ENCODE peak calls at places on chromosomes 12 and 14, in five cellular contexts. One of them, this sample, is unnamed. For H3K9me3 and H3K27me3, the result is how much of the 10 kb centered on the place peaks cover.

GRCh38 chr12:57836442-57837375 is 9.8 kb downstream of the CTDSP2 start:
- DNase-seq in CD4-positive, alpha-beta memory T cell: peak
- DNase-seq in prostate gland: peak
- DNase-seq in aorta: peak
- DNase-seq in adrenal gland: peak
- DNase-seq in this sample: peak

GRCh38 chr14:80575763-80576162 is 364.5 kb upstream of the DIO2 start:
- DNase-seq in prostate gland: no peak
- DNase-seq in aorta: no peak
- DNase-seq in adrenal gland: no peak
- DNase-seq in CD4-positive, alpha-beta memory T cell: no peak
- DNase-seq in this sample: no peak

GRCh38 chr12:124734224-124734788 is 129.4 kb downstream of the SCARB1 start:
- DNase-seq in adrenal gland: no peak
- DNase-seq in prostate gland: no peak
- DNase-seq in CD4-positive, alpha-beta memory T cell: no peak
- DNase-seq in aorta: no peak
- DNase-seq in this sample: no peak

GRCh38 chr12:28378749-28379148 is 188.5 kb downstream of the CCDC91 start:
- DNase-seq in aorta: no peak
- DNase-seq in CD4-positive, alpha-beta memory T cell: no peak
- DNase-seq in prostate gland: peak
- DNase-seq in adrenal gland: no peak
- DNase-seq in this sample: no peak

GRCh38 chr12:132494294-132495164 is 4.6 kb downstream of the FBRSL1 start:
- DNase-seq in adrenal gland: peak
- DNase-seq in CD4-positive, alpha-beta memory T cell: no peak
- DNase-seq in prostate gland: peak
- DNase-seq in aorta: no peak
- DNase-seq in this sample: no peak

GRCh38 chr12:57534991-57535543 is 11.9 kb downstream of the DCTN2 start:
- DNase-seq in prostate gland: no peak
- DNase-seq in aorta: no peak
- DNase-seq in CD4-positive, alpha-beta memory T cell: no peak
- DNase-seq in adrenal gland: no peak
- DNase-seq in this sample: no peak

GRCh38 chr12:124588689-124589318 is 21.4 kb upstream of the NCOR2 start:
- DNase-seq in CD4-positive, alpha-beta memory T cell: no peak
- DNase-seq in aorta: no peak
- DNase-seq in prostate gland: no peak
- DNase-seq in adrenal gland: peak
- DNase-seq in this sample: no peak

GRCh38 chr12:11621797-11622423 is 27.6 kb upstream of the ETV6 start:
- DNase-seq in adrenal gland: no peak
- DNase-seq in CD4-positive, alpha-beta memory T cell: peak
- DNase-seq in aorta: no peak
- DNase-seq in prostate gland: no peak
- DNase-seq in this sample: peak

GRCh38 chr14:92546347-92547053 is 32.9 kb downstream of the RIN3 start:
- DNase-seq in adrenal gland: no peak
- DNase-seq in prostate gland: no peak
- DNase-seq in CD4-positive, alpha-beta memory T cell: no peak
- DNase-seq in aorta: peak
- DNase-seq in this sample: no peak

GRCh38 chr12:65537978-65538377 is 259.5 kb downstream of the MSRB3 start:
- DNase-seq in aorta: no peak
- DNase-seq in prostate gland: no peak
- DNase-seq in CD4-positive, alpha-beta memory T cell: no peak
- DNase-seq in adrenal gland: no peak
- DNase-seq in this sample: no peak

GRCh38 chr14:60651051-60651935 is 2.0 kb upstream of the SIX1 start:
- DNase-seq in prostate gland: no peak
- DNase-seq in aorta: no peak
- DNase-seq in CD4-positive, alpha-beta memory T cell: no peak
- DNase-seq in adrenal gland: no peak
- DNase-seq in this sample: no peak

GRCh38 chr12:25130741-25131188 is 64.2 kb downstream of the DNAI7 start:
- DNase-seq in adrenal gland: no peak
- DNase-seq in prostate gland: no peak
- DNase-seq in CD4-positive, alpha-beta memory T cell: peak
- DNase-seq in aorta: no peak
- DNase-seq in this sample: no peak

GRCh38 chr12:92384571-92384970 is 238.9 kb upstream of the BTG1 start:
- DNase-seq in aorta: no peak
- DNase-seq in adrenal gland: no peak
- DNase-seq in prostate gland: no peak
- DNase-seq in CD4-positive, alpha-beta memory T cell: no peak
- DNase-seq in this sample: no peak

GRCh38 chr14:68807148-68807600 is 14.3 kb upstream of the ZFP36L1 start:
- DNase-seq in prostate gland: peak
- DNase-seq in CD4-positive, alpha-beta memory T cell: no peak
- DNase-seq in aorta: no peak
- DNase-seq in adrenal gland: no peak
- DNase-seq in this sample: no peak

GRCh38 chr14:75675265-75675960 is 14.4 kb downstream of the TTLL5 start:
- DNase-seq in adrenal gland: no peak
- DNase-seq in aorta: no peak
- DNase-seq in CD4-positive, alpha-beta memory T cell: no peak
- DNase-seq in prostate gland: no peak
- DNase-seq in this sample: no peak

GRCh38 chr14:95505030-95505589 is 11.3 kb downstream of the SYNE3 start:
- DNase-seq in CD4-positive, alpha-beta memory T cell: no peak
- DNase-seq in adrenal gland: no peak
- DNase-seq in aorta: peak
- DNase-seq in prostate gland: no peak
- DNase-seq in this sample: no peak

GRCh38 chr14:95508377-95508776 is 8.1 kb downstream of the SYNE3 start:
- DNase-seq in prostate gland: no peak
- DNase-seq in CD4-positive, alpha-beta memory T cell: no peak
- DNase-seq in adrenal gland: no peak
- DNase-seq in aorta: no peak
- DNase-seq in this sample: no peak

GRCh38 chr14:95509512-95509911 is 6.9 kb downstream of the SYNE3 start:
- DNase-seq in adrenal gland: no peak
- DNase-seq in prostate gland: no peak
- DNase-seq in CD4-positive, alpha-beta memory T cell: no peak
- DNase-seq in aorta: no peak
- DNase-seq in this sample: no peak

GRCh38 chr14:95507174-95507573 is 9.3 kb downstream of the SYNE3 start:
- DNase-seq in adrenal gland: peak
- DNase-seq in aorta: peak
- DNase-seq in CD4-positive, alpha-beta memory T cell: no peak
- DNase-seq in prostate gland: peak
- DNase-seq in this sample: no peak

DNA sequence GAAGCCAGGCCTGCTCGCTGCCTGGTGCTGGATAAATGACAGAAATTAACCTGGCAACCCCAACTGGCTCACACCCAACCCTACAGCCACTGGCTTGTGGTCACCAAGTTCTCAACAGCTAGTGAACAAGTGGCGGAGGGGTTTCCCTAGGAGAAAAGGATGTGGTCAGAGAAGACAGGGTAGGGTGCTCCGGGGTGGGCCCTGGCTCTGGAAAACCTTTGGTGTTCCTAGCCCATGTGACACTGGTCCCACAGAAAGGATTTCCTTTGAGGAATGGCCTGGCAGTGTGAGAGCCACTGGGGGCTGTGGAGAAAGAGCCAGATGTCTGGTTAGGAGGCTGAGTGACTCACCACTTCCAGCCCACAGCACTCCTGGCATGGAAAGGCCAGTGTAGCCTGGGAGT is 8.7 kb downstream of the SYNE3 start:
- DNase-seq in CD4-positive, alpha-beta memory T cell: no peak
- DNase-seq in adrenal gland: no peak
- DNase-seq in aorta: no peak
- DNase-seq in prostate gland: no peak
- DNase-seq in this sample: no peak
- H3K27ac ChIP-seq in CD4-positive, alpha-beta memory T cell: peak
- H3K27ac ChIP-seq in adrenal gland: peak
- H3K27ac ChIP-seq in aorta: peak
- H3K27ac ChIP-seq in prostate gland: no peak
- H3K27ac ChIP-seq in this sample: no peak

GRCh38 chr14:97824218-97824617 is 1027.0 kb downstream of the VRK1 start:
- DNase-seq in aorta: no peak
- DNase-seq in adrenal gland: no peak
- DNase-seq in CD4-positive, alpha-beta memory T cell: no peak
- DNase-seq in prostate gland: no peak
- DNase-seq in this sample: no peak
- H3K9me3 ChIP-seq in aorta: under half
- H3K9me3 ChIP-seq in adrenal gland: under half
- H3K9me3 ChIP-seq in CD4-positive, alpha-beta memory T cell: under half
- H3K9me3 ChIP-seq in prostate gland: under half
- H3K9me3 ChIP-seq in this sample: under half

GRCh38 chr12:75589801-75590200 is 78.4 kb upstream of the KRR1 start:
- DNase-seq in CD4-positive, alpha-beta memory T cell: no peak
- DNase-seq in prostate gland: no peak
- DNase-seq in aorta: no peak
- DNase-seq in adrenal gland: no peak
- DNase-seq in this sample: no peak

GRCh38 chr12:75579552-75579951 is 68.1 kb upstream of the KRR1 start:
- DNase-seq in aorta: no peak
- DNase-seq in CD4-positive, alpha-beta memory T cell: no peak
- DNase-seq in adrenal gland: no peak
- DNase-seq in prostate gland: no peak
- DNase-seq in this sample: no peak

GRCh38 chr12:75587340-75588106 is 76.1 kb upstream of the KRR1 start:
- DNase-seq in CD4-positive, alpha-beta memory T cell: no peak
- DNase-seq in aorta: no peak
- DNase-seq in adrenal gland: no peak
- DNase-seq in prostate gland: no peak
- DNase-seq in this sample: no peak

DNA sequence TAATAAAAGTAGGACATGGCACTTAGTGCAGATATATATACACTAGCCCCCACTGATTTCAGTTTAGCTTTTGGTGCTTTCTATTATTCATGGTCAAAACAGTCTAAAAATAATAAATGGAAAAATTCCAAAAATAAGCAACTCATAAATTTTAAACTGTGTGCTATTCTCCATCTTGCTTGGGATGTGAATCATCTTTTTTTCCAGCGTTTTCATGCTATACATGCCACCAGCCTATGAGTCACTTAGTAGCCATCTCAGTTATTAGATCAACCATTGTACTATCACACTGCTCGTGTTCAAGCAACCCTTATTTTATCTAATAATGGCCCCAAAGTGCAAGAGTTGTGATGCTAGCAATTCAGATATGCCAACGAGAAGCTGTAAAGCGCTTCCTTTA is 73.9 kb upstream of the KRR1 start:
- DNase-seq in aorta: no peak
- DNase-seq in prostate gland: no peak
- DNase-seq in adrenal gland: no peak
- DNase-seq in CD4-positive, alpha-beta memory T cell: no peak
- DNase-seq in this sample: no peak
- H3K27me3 ChIP-seq in aorta: under half
- H3K27me3 ChIP-seq in prostate gland: under half
- H3K27me3 ChIP-seq in adrenal gland: under half
- H3K27me3 ChIP-seq in CD4-positive, alpha-beta memory T cell: under half
- H3K27me3 ChIP-seq in this sample: under half

GRCh38 chr14:71532349-71532748 is 399.9 kb upstream of the RGS6 start:
- DNase-seq in aorta: no peak
- DNase-seq in CD4-positive, alpha-beta memory T cell: no peak
- DNase-seq in prostate gland: no peak
- DNase-seq in adrenal gland: no peak
- DNase-seq in this sample: no peak

GRCh38 chr14:71532790-71533189 is 399.4 kb upstream of the RGS6 start:
- DNase-seq in aorta: no peak
- DNase-seq in CD4-positive, alpha-beta memory T cell: no peak
- DNase-seq in adrenal gland: no peak
- DNase-seq in prostate gland: no peak
- DNase-seq in this sample: no peak

GRCh38 chr14:71526388-71526787 is 405.8 kb upstream of the RGS6 start:
- DNase-seq in adrenal gland: no peak
- DNase-seq in prostate gland: no peak
- DNase-seq in CD4-positive, alpha-beta memory T cell: no peak
- DNase-seq in aorta: no peak
- DNase-seq in this sample: no peak

GRCh38 chr14:71527807-71528206 is 404.4 kb upstream of the RGS6 start:
- DNase-seq in prostate gland: no peak
- DNase-seq in adrenal gland: no peak
- DNase-seq in aorta: no peak
- DNase-seq in CD4-positive, alpha-beta memory T cell: no peak
- DNase-seq in this sample: no peak

DNA sequence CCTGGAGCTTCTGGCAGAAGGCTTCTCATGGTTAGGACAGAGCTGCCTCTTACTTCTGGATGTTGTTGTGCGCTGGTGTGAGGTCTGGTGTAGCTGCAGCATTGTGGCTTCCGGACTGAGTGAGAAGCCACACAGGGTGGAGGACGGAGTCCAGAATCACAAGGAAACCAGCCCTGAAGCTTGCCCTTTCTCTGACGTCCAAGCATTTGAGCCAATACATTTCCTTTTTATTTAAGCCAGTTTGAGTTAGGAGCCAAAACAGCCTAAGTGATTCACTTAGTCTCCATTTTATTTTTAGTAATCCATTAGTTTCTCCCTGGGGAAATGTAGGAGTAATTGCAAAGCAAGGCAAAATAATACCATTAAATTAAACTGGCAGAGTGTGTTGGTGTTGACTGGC is 402.4 kb upstream of the RGS6 start:
- DNase-seq in adrenal gland: no peak
- DNase-seq in CD4-positive, alpha-beta memory T cell: no peak
- DNase-seq in prostate gland: no peak
- DNase-seq in aorta: no peak
- DNase-seq in this sample: no peak
- H3K27ac ChIP-seq in adrenal gland: peak
- H3K27ac ChIP-seq in CD4-positive, alpha-beta memory T cell: no peak
- H3K27ac ChIP-seq in prostate gland: no peak
- H3K27ac ChIP-seq in aorta: no peak
- H3K27ac ChIP-seq in this sample: no peak

DNA sequence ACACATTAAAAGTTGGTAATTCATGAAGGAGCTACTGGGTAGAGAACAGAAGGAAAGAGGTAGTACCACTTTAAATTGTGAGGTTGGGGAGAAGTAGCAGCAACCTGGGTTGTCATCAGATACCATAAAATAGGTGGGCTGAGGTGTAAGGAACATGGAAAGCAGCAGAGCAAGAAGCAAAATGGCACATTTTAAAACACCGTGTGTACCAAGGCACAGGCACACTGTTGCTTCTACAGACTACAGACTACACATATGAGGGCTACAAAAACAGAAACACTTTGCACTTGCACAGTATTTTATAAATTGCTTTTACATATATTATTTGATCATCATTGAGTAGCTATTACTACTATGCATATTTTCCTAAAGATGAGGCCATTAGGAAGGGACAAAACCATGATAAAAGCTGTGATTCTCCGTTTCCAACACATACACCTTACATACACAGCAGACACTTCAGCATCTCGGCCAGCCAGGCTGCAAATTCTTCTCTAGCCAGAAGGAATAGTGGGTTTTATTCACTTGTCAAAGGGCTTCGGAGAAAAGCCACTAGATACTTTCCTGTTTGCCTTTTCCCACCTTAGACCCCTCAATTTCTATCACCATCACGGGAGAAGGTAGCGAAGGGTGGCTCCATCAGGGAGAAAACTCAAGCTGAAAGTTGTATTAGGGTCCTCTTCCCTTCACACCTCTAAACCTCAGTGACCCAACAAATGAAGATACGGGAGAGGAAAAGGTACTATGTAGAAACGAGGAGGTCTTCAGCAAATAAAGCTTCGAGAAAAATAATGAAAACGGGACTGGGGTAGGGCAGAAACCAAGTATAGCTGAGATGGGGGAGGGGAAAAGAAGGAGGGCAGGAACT is 1.6 kb downstream of the PYM1 start:
- DNase-seq in prostate gland: no peak
- DNase-seq in adrenal gland: no peak
- DNase-seq in CD4-positive, alpha-beta memory T cell: peak
- DNase-seq in aorta: no peak
- DNase-seq in this sample: no peak
- H3K9me3 ChIP-seq in prostate gland: under half
- H3K9me3 ChIP-seq in adrenal gland: under half
- H3K9me3 ChIP-seq in CD4-positive, alpha-beta memory T cell: under half
- H3K9me3 ChIP-seq in aorta: under half
- H3K9me3 ChIP-seq in this sample: under half

GRCh38 chr14:70073924-70074566 is 114.7 kb downstream of the SLC8A3 start:
- DNase-seq in prostate gland: peak
- DNase-seq in adrenal gland: peak
- DNase-seq in CD4-positive, alpha-beta memory T cell: peak
- DNase-seq in aorta: no peak
- DNase-seq in this sample: no peak
- H3K27me3 ChIP-seq in prostate gland: under half
- H3K27me3 ChIP-seq in adrenal gland: under half
- H3K27me3 ChIP-seq in CD4-positive, alpha-beta memory T cell: under half
- H3K27me3 ChIP-seq in aorta: under half
- H3K27me3 ChIP-seq in this sample: under half

This sample was measured in CD8-positive, alpha-beta memory T cell.